ENCODE peak calls at places on chromosome 20, in seven cellular contexts. T is T-helper 2 cell; V is COR-L47; Y is stimulated activated CD4-positive, alpha-beta T cell treated with anti-CD3 and anti-CD28 coated beads, Interleukin-4, amount 100 ng/mL, for 1 hour; X is kidney glomerular epithelial cell; C is HuH-7.5; W is body of pancreas. H is an unnamed sample.

GRCh38 chr20:48609491-48609978 is 218.3 kb downstream of the PREX1 start:
- DNase-seq in C (no peak), T (peak), V (no peak), W (peak), X (no peak), Y (no peak), H (no peak)

GRCh38 chr20:62454936-62455673 is 20.7 kb downstream of the GATA5 start:
- DNase-seq in T (no peak), X (no peak), W (no peak), Y (no peak), V (no peak), C (no peak), H (no peak)

GRCh38 chr20:6651016-6651415 is 116.5 kb upstream of the BMP2 start:
- DNase-seq in W (peak), V (no peak), Y (no peak), T (no peak), C (no peak), X (peak), H (no peak)

GRCh38 chr20:4957939-4958362 is 43.4 kb downstream of the SLC23A2 start:
- DNase-seq in Y (no peak), T (peak), C (no peak), X (peak), W (no peak), V (no peak), H (no peak)

GRCh38 chr20:57266251-57267157 is at the start of gene BMP7:
- DNase-seq in V (peak), C (peak), X (peak), T (no peak), Y (no peak), W (no peak), H (peak)

GRCh38 chr20:45341939-45342862 is 6.0 kb downstream of the SDC4 start:
- DNase-seq in T (no peak), C (peak), V (peak), X (peak), W (peak), Y (no peak), H (peak)

GRCh38 chr20:40433341-40433861 is 255.6 kb downstream of the MAFB start:
- DNase-seq in V (no peak), W (no peak), Y (no peak), C (no peak), T (no peak), X (no peak), H (no peak)

GRCh38 chr20:59515013-59515905 is 89.1 kb upstream of the PHACTR3 start:
- DNase-seq in Y (peak), C (peak), V (peak), X (peak), T (no peak), W (peak), H (peak)

GRCh38 chr20:46894579-46894958 is at the start of gene EYA2:
- DNase-seq in C (no peak), Y (no peak), V (peak), W (no peak), T (no peak), X (no peak), H (no peak)

GRCh38 chr20:36472656-36473071 is 68.7 kb upstream of the MYL9 start:
- DNase-seq in T (peak), X (no peak), W (peak), Y (peak), C (no peak), V (peak), H (no peak)

GRCh38 chr20:32917191-32917950 is 58.6 kb downstream of the EFCAB8 start:
- DNase-seq in X (no peak), W (no peak), V (no peak), C (no peak), Y (no peak), T (no peak), H (no peak)

GRCh38 chr20:36736451-36737182 is 9.3 kb downstream of the NDRG3 start:
- DNase-seq in T (no peak), W (no peak), X (no peak), Y (no peak), C (no peak), V (no peak), H (no peak)